ENCODE peak calls at places on chromosome 19, in six cellular contexts. One of them, this sample, is unnamed.
A peak's percentile ranks its signal among the peaks of the same experiment; 100 is the strongest.

GRCh38 chr19:6030214-6030507 is 52.2 kb upstream of the RANBP3 start:
- DNase-seq in A549: no peak
- DNase-seq in H1: no peak
- DNase-seq in HepG2: no peak
- DNase-seq in K562: no peak
- DNase-seq in WTC11: no peak
- DNase-seq in this sample: no peak

GRCh38 chr19:6394831-6395230 is 1.9 kb upstream of the GTF2F1 start:
- DNase-seq in K562: no peak
- DNase-seq in HepG2: no peak
- DNase-seq in H1: no peak
- DNase-seq in WTC11: no peak
- DNase-seq in A549: no peak
- DNase-seq in this sample: no peak

GRCh38 chr19:18644144-18645034 is 7.6 kb downstream of the KLHL26 start:
- DNase-seq in H1: no peak
- DNase-seq in A549: no peak
- DNase-seq in K562: no peak
- DNase-seq in HepG2: no peak
- DNase-seq in WTC11: no peak
- DNase-seq in this sample: no peak

GRCh38 chr19:38792250-38793111 is 3.5 kb downstream of the LGALS7B start:
- DNase-seq in HepG2: no peak
- DNase-seq in H1: peak; percentile 70
- DNase-seq in WTC11: peak; percentile 82
- DNase-seq in K562: no peak
- DNase-seq in A549: no peak
- DNase-seq in this sample: no peak

GRCh38 chr19:42441047-42441440 is 1.7 kb downstream of the CXCL17 start:
- DNase-seq in H1: no peak
- DNase-seq in HepG2: peak; percentile 72
- DNase-seq in A549: no peak
- DNase-seq in WTC11: no peak
- DNase-seq in K562: no peak
- DNase-seq in this sample: no peak

GRCh38 chr19:13978721-13979191 is 26.4 kb downstream of the DCAF15 start:
- DNase-seq in A549: no peak
- DNase-seq in K562: peak; percentile 57
- DNase-seq in WTC11: no peak
- DNase-seq in HepG2: no peak
- DNase-seq in H1: no peak
- DNase-seq in this sample: no peak

GRCh38 chr19:4524808-4525562 is 6.7 kb upstream of the PLIN4 start:
- DNase-seq in K562: peak; percentile 65
- DNase-seq in WTC11: peak; percentile 87
- DNase-seq in H1: peak; percentile 95
- DNase-seq in HepG2: no peak
- DNase-seq in A549: peak; percentile 63
- DNase-seq in this sample: peak; percentile 31

GRCh38 chr19:41696402-41697197 is 8.5 kb upstream of the CEACAM7 start:
- DNase-seq in WTC11: peak; percentile 36
- DNase-seq in HepG2: no peak
- DNase-seq in H1: no peak
- DNase-seq in A549: no peak
- DNase-seq in K562: no peak
- DNase-seq in this sample: peak; percentile 7

GRCh38 chr19:11191934-11192333 is 5.4 kb downstream of the KANK2 start:
- DNase-seq in A549: no peak
- DNase-seq in WTC11: no peak
- DNase-seq in H1: no peak
- DNase-seq in K562: no peak
- DNase-seq in HepG2: no peak
- DNase-seq in this sample: no peak

GRCh38 chr19:10321417-10321797 is 5.6 kb upstream of the FDX2 start:
- DNase-seq in A549: no peak
- DNase-seq in H1: no peak
- DNase-seq in HepG2: no peak
- DNase-seq in WTC11: no peak
- DNase-seq in K562: no peak
- DNase-seq in this sample: no peak

GRCh38 chr19:34327851-34328250 is 37.1 kb upstream of the GPI start:
- DNase-seq in K562: peak; percentile 79
- DNase-seq in H1: no peak
- DNase-seq in HepG2: no peak
- DNase-seq in WTC11: no peak
- DNase-seq in A549: no peak
- DNase-seq in this sample: peak; percentile 65

GRCh38 chr19:32241957-32242710 is 103.3 kb upstream of the ZNF507 start:
- DNase-seq in WTC11: no peak
- DNase-seq in K562: no peak
- DNase-seq in HepG2: no peak
- DNase-seq in H1: no peak
- DNase-seq in A549: no peak
- DNase-seq in this sample: no peak

GRCh38 chr19:3471954-3472655 is 8.2 kb downstream of the SMIM24 start:
- DNase-seq in WTC11: peak; percentile 68
- DNase-seq in H1: peak; percentile 86
- DNase-seq in K562: peak; percentile 77
- DNase-seq in HepG2: no peak
- DNase-seq in A549: no peak
- DNase-seq in this sample: peak; percentile 29

GRCh38 chr19:14149509-14149994 is 13.2 kb upstream of the ASF1B start:
- DNase-seq in K562: no peak
- DNase-seq in WTC11: no peak
- DNase-seq in HepG2: no peak
- DNase-seq in H1: no peak
- DNase-seq in A549: no peak
- DNase-seq in this sample: peak; percentile 84

GRCh38 chr19:23436944-23437343 is 41.7 kb upstream of the ZNF91 start:
- DNase-seq in A549: peak; percentile 10
- DNase-seq in K562: peak; percentile 25
- DNase-seq in HepG2: no peak
- DNase-seq in H1: peak; percentile 47
- DNase-seq in WTC11: peak; percentile 21
- DNase-seq in this sample: no peak

GRCh38 chr19:18421371-18421959 is 2.3 kb downstream of the SSBP4 start:
- DNase-seq in WTC11: no peak
- DNase-seq in A549: no peak
- DNase-seq in H1: no peak
- DNase-seq in HepG2: no peak
- DNase-seq in K562: no peak
- DNase-seq in this sample: no peak

GRCh38 chr19:8500158-8500557 is 2.3 kb downstream of the PRAM1 start:
- DNase-seq in H1: no peak
- DNase-seq in K562: no peak
- DNase-seq in WTC11: no peak
- DNase-seq in HepG2: no peak
- DNase-seq in A549: no peak
- DNase-seq in this sample: no peak

GRCh38 chr19:40341601-40342482 is 6.4 kb downstream of the C19orf47 start:
- DNase-seq in HepG2: no peak
- DNase-seq in K562: no peak
- DNase-seq in WTC11: no peak
- DNase-seq in A549: no peak
- DNase-seq in H1: no peak
- DNase-seq in this sample: no peak

GRCh38 chr19:50626011-50626410 is 13.7 kb downstream of the SYT3 start:
- DNase-seq in A549: no peak
- DNase-seq in HepG2: no peak
- DNase-seq in WTC11: no peak
- DNase-seq in K562: no peak
- DNase-seq in H1: no peak
- DNase-seq in this sample: no peak

GRCh38 chr19:42850981-42851717 is 28.4 kb downstream of the PSG1 start:
- DNase-seq in A549: peak; percentile 71
- DNase-seq in HepG2: peak; percentile 15
- DNase-seq in K562: no peak
- DNase-seq in WTC11: no peak
- DNase-seq in H1: no peak
- DNase-seq in this sample: no peak

GRCh38 chr19:56611288-56611687 is 16.2 kb downstream of the ZNF71 start:
- DNase-seq in H1: no peak
- DNase-seq in K562: no peak
- DNase-seq in A549: no peak
- DNase-seq in HepG2: no peak
- DNase-seq in WTC11: no peak
- DNase-seq in this sample: no peak

GRCh38 chr19:45641274-45642105 is 2.3 kb upstream of the EML2 start:
- DNase-seq in WTC11: peak; percentile 96
- DNase-seq in H1: peak; percentile 95
- DNase-seq in A549: peak; percentile 97
- DNase-seq in K562: peak; percentile 84
- DNase-seq in HepG2: peak; percentile 90
- DNase-seq in this sample: peak; percentile 66

GRCh38 chr19:41323430-41324125 is 13.6 kb downstream of the CCDC97 start:
- DNase-seq in HepG2: peak; percentile 87
- DNase-seq in WTC11: no peak
- DNase-seq in A549: peak; percentile 93
- DNase-seq in H1: no peak
- DNase-seq in K562: peak; percentile 85
- DNase-seq in this sample: peak; percentile 98

GRCh38 chr19:1823020-1823419 is 10.9 kb upstream of the ATP8B3 start:
- DNase-seq in K562: no peak
- DNase-seq in H1: no peak
- DNase-seq in WTC11: no peak
- DNase-seq in A549: no peak
- DNase-seq in HepG2: no peak
- DNase-seq in this sample: no peak

GRCh38 chr19:17138937-17139598 is 63.5 kb downstream of the MYO9B start:
- DNase-seq in WTC11: no peak
- DNase-seq in A549: no peak
- DNase-seq in H1: no peak
- DNase-seq in HepG2: peak; percentile 52
- DNase-seq in K562: no peak
- DNase-seq in this sample: no peak

GRCh38 chr19:45469835-45470146 is 2.0 kb downstream of the FOSB start:
- DNase-seq in WTC11: peak; percentile 94
- DNase-seq in K562: peak; percentile 94
- DNase-seq in A549: no peak
- DNase-seq in H1: no peak
- DNase-seq in HepG2: peak; percentile 85
- DNase-seq in this sample: no peak

DNA sequence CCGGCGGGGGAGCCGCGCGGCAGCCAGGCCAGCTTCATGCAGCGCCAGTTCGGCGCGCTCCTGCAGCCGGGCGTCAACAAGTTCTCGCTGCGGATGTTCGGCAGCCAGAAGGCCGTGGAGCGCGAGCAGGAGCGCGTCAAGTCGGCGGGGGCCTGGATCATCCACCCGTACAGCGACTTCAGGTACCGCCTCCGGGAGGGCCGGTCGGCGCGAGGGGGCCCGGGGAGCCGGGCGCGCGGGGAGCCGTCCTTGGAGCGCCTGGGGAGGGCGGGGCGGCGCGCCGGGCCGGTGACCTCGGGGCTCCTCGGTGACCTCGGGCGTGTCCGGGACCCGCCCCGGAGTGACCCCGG is 690 bp downstream of the HCN2 start:
- DNase-seq in K562: no peak
- DNase-seq in WTC11: no peak
- DNase-seq in HepG2: no peak
- DNase-seq in A549: no peak
- DNase-seq in H1: no peak
- DNase-seq in this sample: no peak
- TF ChIP-seq JUN in K562: no peak
- TF ChIP-seq JUN in WTC11: no peak
- TF ChIP-seq JUN in HepG2: no peak
- TF ChIP-seq JUN in A549: no peak
- TF ChIP-seq JUN in H1: no peak
- TF ChIP-seq JUN in this sample: no peak

GRCh38 chr19:55257461-55258411 is 1.1 kb downstream of the PPP6R1 start:
- DNase-seq in K562: peak; percentile 54
- DNase-seq in HepG2: no peak
- DNase-seq in WTC11: no peak
- DNase-seq in A549: no peak
- DNase-seq in H1: peak; percentile 59
- DNase-seq in this sample: peak; percentile 15

GRCh38 chr19:55261671-55262126 is 2.9 kb upstream of the PPP6R1 start:
- DNase-seq in WTC11: peak; percentile 43
- DNase-seq in H1: peak; percentile 58
- DNase-seq in HepG2: no peak
- DNase-seq in K562: no peak
- DNase-seq in A549: no peak
- DNase-seq in this sample: no peak

GRCh38 chr19:55258476-55258827 is 365 bp downstream of the PPP6R1 start:
- DNase-seq in H1: no peak
- DNase-seq in A549: no peak
- DNase-seq in HepG2: no peak
- DNase-seq in WTC11: no peak
- DNase-seq in K562: peak; percentile 83
- DNase-seq in this sample: no peak

GRCh38 chr19:55258828-55259539 is at the start of gene PPP6R1:
- DNase-seq in WTC11: peak; percentile 97
- DNase-seq in HepG2: peak; percentile 97
- DNase-seq in H1: peak; percentile 99
- DNase-seq in A549: peak; percentile 99
- DNase-seq in K562: peak; percentile 97
- DNase-seq in this sample: peak; percentile 100

GRCh38 chr19:55259540-55260210 is 858 bp upstream of the PPP6R1 start:
- DNase-seq in A549: no peak
- DNase-seq in HepG2: no peak
- DNase-seq in WTC11: no peak
- DNase-seq in H1: no peak
- DNase-seq in K562: no peak
- DNase-seq in this sample: no peak
- TF ChIP-seq JUN in A549: no peak
- TF ChIP-seq JUN in HepG2: no peak
- TF ChIP-seq JUN in WTC11: no peak
- TF ChIP-seq JUN in H1: no peak
- TF ChIP-seq JUN in K562: peak; percentile 58
- TF ChIP-seq JUN in this sample: no peak

GRCh38 chr19:47726467-47726866 is 13.2 kb downstream of the EHD2 start:
- DNase-seq in K562: no peak
- DNase-seq in WTC11: no peak
- DNase-seq in A549: no peak
- DNase-seq in H1: no peak
- DNase-seq in HepG2: no peak
- DNase-seq in this sample: no peak
- TF ChIP-seq JUN in K562: no peak
- TF ChIP-seq JUN in WTC11: no peak
- TF ChIP-seq JUN in A549: no peak
- TF ChIP-seq JUN in H1: no peak
- TF ChIP-seq JUN in HepG2: no peak
- TF ChIP-seq JUN in this sample: no peak

GRCh38 chr19:29622191-29623070 is 16.3 kb downstream of the POP4 start:
- DNase-seq in WTC11: no peak
- DNase-seq in HepG2: no peak
- DNase-seq in K562: no peak
- DNase-seq in H1: no peak
- DNase-seq in A549: no peak
- DNase-seq in this sample: no peak

GRCh38 chr19:29626386-29626785 is 20.3 kb downstream of the POP4 start:
- DNase-seq in H1: no peak
- DNase-seq in WTC11: no peak
- DNase-seq in A549: no peak
- DNase-seq in HepG2: no peak
- DNase-seq in K562: no peak
- DNase-seq in this sample: no peak

GRCh38 chr19:29623726-29624488 is 17.8 kb downstream of the POP4 start:
- DNase-seq in K562: peak; percentile 43
- DNase-seq in WTC11: no peak
- DNase-seq in A549: no peak
- DNase-seq in H1: no peak
- DNase-seq in HepG2: no peak
- DNase-seq in this sample: no peak

GRCh38 chr19:29624489-29625210 is 18.6 kb downstream of the POP4 start:
- DNase-seq in WTC11: no peak
- DNase-seq in A549: no peak
- DNase-seq in K562: no peak
- DNase-seq in H1: no peak
- DNase-seq in HepG2: no peak
- DNase-seq in this sample: no peak

GRCh38 chr19:29625316-29625715 is 19.2 kb downstream of the POP4 start:
- DNase-seq in H1: no peak
- DNase-seq in HepG2: no peak
- DNase-seq in A549: no peak
- DNase-seq in K562: no peak
- DNase-seq in WTC11: no peak
- DNase-seq in this sample: no peak
- TF ChIP-seq JUN in H1: no peak
- TF ChIP-seq JUN in HepG2: no peak
- TF ChIP-seq JUN in A549: no peak
- TF ChIP-seq JUN in K562: no peak
- TF ChIP-seq JUN in WTC11: no peak
- TF ChIP-seq JUN in this sample: no peak